ENCODE peak calls at places on chromosomes 5 and 9, in six cellular contexts. C, O, D, G, V and I are unnamed samples.

GRCh38 chr9:8750639-8751041 is 951.1 kb upstream of the DMAC1 start:
- DNase-seq in C (peak), O (no peak), D (peak), G (no peak), V (peak), I (no peak)

GRCh38 chr5:1514027-1514818 is 9.5 kb downstream of the LPCAT1 start:
- DNase-seq in C (no peak), O (no peak), D (no peak), G (no peak), V (peak), I (no peak)

GRCh38 chr5:71770381-71770780 is 51.3 kb downstream of the CARTPT start:
- DNase-seq in C (no peak), O (no peak), D (no peak), G (no peak), V (no peak), I (no peak)

GRCh38 chr9:18629136-18629535 is 155.2 kb downstream of the ADAMTSL1 start:
- DNase-seq in C (no peak), O (no peak), D (no peak), G (no peak), V (no peak), I (no peak)

GRCh38 chr5:169350759-169351240 is 49.9 kb upstream of the SLIT3 start:
- DNase-seq in C (peak), O (no peak), D (peak), G (no peak), V (no peak), I (peak)

GRCh38 chr5:120375248-120375647 is 88.9 kb upstream of the PRR16 start:
- DNase-seq in C (peak), O (no peak), D (no peak), G (no peak), V (no peak), I (no peak)

GRCh38 chr5:116652196-116652729 is 77.6 kb upstream of the SEMA6A start:
- DNase-seq in C (peak), O (peak), D (peak), G (no peak), V (peak), I (peak)

GRCh38 chr9:85890962-85891361 is 50.0 kb upstream of the NAA35 start:
- DNase-seq in C (no peak), O (no peak), D (no peak), G (no peak), V (no peak), I (no peak)

GRCh38 chr5:9479361-9479760 is 66.5 kb downstream of the SEMA5A start:
- DNase-seq in C (peak), O (no peak), D (peak), G (no peak), V (no peak), I (no peak)

GRCh38 chr5:109830955-109831502 is 141.3 kb downstream of the MAN2A1 start:
- DNase-seq in C (peak), O (no peak), D (peak), G (no peak), V (no peak), I (no peak)

GRCh38 chr5:96657068-96657467 is 5.1 kb upstream of the CAST start:
- DNase-seq in C (peak), O (no peak), D (peak), G (no peak), V (no peak), I (no peak)

GRCh38 chr5:180129291-180130190 is 58.0 kb upstream of the RNF130 start:
- DNase-seq in C (no peak), O (no peak), D (no peak), G (no peak), V (no peak), I (no peak)

GRCh38 chr5:107864793-107865192 is 194.1 kb upstream of the EFNA5 start:
- DNase-seq in C (peak), O (no peak), D (peak), G (no peak), V (no peak), I (no peak)

GRCh38 chr5:35138232-35138631 is 90.5 kb upstream of the AGXT2 start:
- DNase-seq in C (peak), O (no peak), D (peak), G (no peak), V (no peak), I (no peak)